ENCODE peak calls at places on chromosomes 12 and 14, in nine cellular contexts. One of them, this sample, is unnamed. For H3K36me3, the result is how much of the 10 kb centered on the place peaks cover.

GRCh38 chr12:4771960-4772566 is 51.9 kb downstream of the GALNT8 start:
- DNase-seq in SJSA1: no peak
- DNase-seq in psoas muscle: no peak
- DNase-seq in uterus: no peak
- DNase-seq in suprapubic skin: no peak
- DNase-seq in GM12878: no peak
- DNase-seq in CD8-positive, alpha-beta memory T cell: no peak
- DNase-seq in ovary: no peak
- DNase-seq in keratinocyte: no peak
- DNase-seq in this sample: no peak

GRCh38 chr12:49904601-49905000 is 901 bp upstream of the FAIM2 start:
- DNase-seq in SJSA1: no peak
- DNase-seq in psoas muscle: no peak
- DNase-seq in uterus: no peak
- DNase-seq in suprapubic skin: no peak
- DNase-seq in GM12878: no peak
- DNase-seq in CD8-positive, alpha-beta memory T cell: no peak
- DNase-seq in ovary: no peak
- DNase-seq in keratinocyte: no peak
- DNase-seq in this sample: no peak

GRCh38 chr12:44154128-44154527 is 318.2 kb downstream of the TMEM117 start:
- DNase-seq in SJSA1: no peak
- DNase-seq in psoas muscle: no peak
- DNase-seq in uterus: no peak
- DNase-seq in suprapubic skin: no peak
- DNase-seq in GM12878: no peak
- DNase-seq in CD8-positive, alpha-beta memory T cell: no peak
- DNase-seq in ovary: no peak
- DNase-seq in keratinocyte: no peak
- DNase-seq in this sample: no peak

GRCh38 chr12:131833896-131834641 is 5.9 kb downstream of the MMP17 start:
- DNase-seq in SJSA1: peak
- DNase-seq in psoas muscle: no peak
- DNase-seq in uterus: no peak
- DNase-seq in suprapubic skin: peak
- DNase-seq in GM12878: no peak
- DNase-seq in CD8-positive, alpha-beta memory T cell: no peak
- DNase-seq in ovary: no peak
- DNase-seq in keratinocyte: no peak
- DNase-seq in this sample: no peak

GRCh38 chr12:102833687-102834435 is 83.2 kb downstream of the PAH start:
- DNase-seq in SJSA1: no peak
- DNase-seq in psoas muscle: no peak
- DNase-seq in uterus: no peak
- DNase-seq in suprapubic skin: no peak
- DNase-seq in GM12878: no peak
- DNase-seq in CD8-positive, alpha-beta memory T cell: no peak
- DNase-seq in ovary: peak
- DNase-seq in keratinocyte: no peak
- DNase-seq in this sample: no peak

GRCh38 chr12:31736472-31736871 is 7.7 kb upstream of the AMN1 start:
- DNase-seq in SJSA1: peak
- DNase-seq in psoas muscle: no peak
- DNase-seq in uterus: peak
- DNase-seq in suprapubic skin: no peak
- DNase-seq in GM12878: no peak
- DNase-seq in CD8-positive, alpha-beta memory T cell: peak
- DNase-seq in ovary: no peak
- DNase-seq in keratinocyte: no peak
- DNase-seq in this sample: no peak

GRCh38 chr12:12467222-12467621 is 95.4 kb downstream of the DUSP16 start:
- DNase-seq in SJSA1: no peak
- DNase-seq in psoas muscle: no peak
- DNase-seq in uterus: no peak
- DNase-seq in suprapubic skin: no peak
- DNase-seq in GM12878: no peak
- DNase-seq in CD8-positive, alpha-beta memory T cell: peak
- DNase-seq in ovary: no peak
- DNase-seq in keratinocyte: no peak
- DNase-seq in this sample: no peak

GRCh38 chr12:18898469-18898868 is 160.6 kb downstream of the CAPZA3 start:
- DNase-seq in SJSA1: no peak
- DNase-seq in psoas muscle: no peak
- DNase-seq in uterus: no peak
- DNase-seq in suprapubic skin: no peak
- DNase-seq in GM12878: no peak
- DNase-seq in CD8-positive, alpha-beta memory T cell: no peak
- DNase-seq in ovary: no peak
- DNase-seq in keratinocyte: no peak
- DNase-seq in this sample: no peak

GRCh38 chr12:47709277-47710048 is 3.6 kb upstream of the RPAP3 start:
- DNase-seq in SJSA1: no peak
- DNase-seq in psoas muscle: no peak
- DNase-seq in uterus: no peak
- DNase-seq in suprapubic skin: no peak
- DNase-seq in GM12878: no peak
- DNase-seq in CD8-positive, alpha-beta memory T cell: no peak
- DNase-seq in ovary: no peak
- DNase-seq in keratinocyte: no peak
- DNase-seq in this sample: no peak

GRCh38 chr12:96766232-96766631 is 140.8 kb upstream of the NEDD1 start:
- DNase-seq in SJSA1: no peak
- DNase-seq in psoas muscle: no peak
- DNase-seq in uterus: no peak
- DNase-seq in suprapubic skin: no peak
- DNase-seq in GM12878: no peak
- DNase-seq in CD8-positive, alpha-beta memory T cell: no peak
- DNase-seq in ovary: no peak
- DNase-seq in keratinocyte: no peak
- DNase-seq in this sample: no peak

GRCh38 chr12:53217049-53217929 is 10.2 kb upstream of the ITGB7 start:
- DNase-seq in SJSA1: no peak
- DNase-seq in psoas muscle: peak
- DNase-seq in uterus: no peak
- DNase-seq in suprapubic skin: no peak
- DNase-seq in GM12878: no peak
- DNase-seq in CD8-positive, alpha-beta memory T cell: peak
- DNase-seq in ovary: no peak
- DNase-seq in keratinocyte: no peak
- DNase-seq in this sample: no peak

GRCh38 chr14:100376751-100377171 is 53.6 kb downstream of the SLC25A47 start:
- DNase-seq in SJSA1: peak
- DNase-seq in psoas muscle: no peak
- DNase-seq in uterus: no peak
- DNase-seq in suprapubic skin: no peak
- DNase-seq in GM12878: no peak
- DNase-seq in CD8-positive, alpha-beta memory T cell: no peak
- DNase-seq in ovary: no peak
- DNase-seq in keratinocyte: no peak
- DNase-seq in this sample: no peak

GRCh38 chr12:34396861-34397590 is 374.7 kb downstream of the ALG10 start:
- DNase-seq in SJSA1: peak
- DNase-seq in psoas muscle: peak
- DNase-seq in uterus: peak
- DNase-seq in suprapubic skin: peak
- DNase-seq in GM12878: no peak
- DNase-seq in CD8-positive, alpha-beta memory T cell: no peak
- DNase-seq in ovary: no peak
- DNase-seq in keratinocyte: no peak
- DNase-seq in this sample: no peak

GRCh38 chr12:67541625-67541991 is 106.9 kb upstream of the DYRK2 start:
- DNase-seq in SJSA1: no peak
- DNase-seq in psoas muscle: no peak
- DNase-seq in uterus: no peak
- DNase-seq in suprapubic skin: no peak
- DNase-seq in GM12878: no peak
- DNase-seq in CD8-positive, alpha-beta memory T cell: no peak
- DNase-seq in ovary: no peak
- DNase-seq in keratinocyte: no peak
- DNase-seq in this sample: no peak

GRCh38 chr12:11719678-11720099 is 70.2 kb downstream of the ETV6 start:
- DNase-seq in SJSA1: peak
- DNase-seq in psoas muscle: peak
- DNase-seq in uterus: no peak
- DNase-seq in suprapubic skin: no peak
- DNase-seq in GM12878: no peak
- DNase-seq in CD8-positive, alpha-beta memory T cell: no peak
- DNase-seq in ovary: no peak
- DNase-seq in keratinocyte: peak
- DNase-seq in this sample: peak

GRCh38 chr12:52151859-52152783 is 39.7 kb downstream of the KRT80 start:
- DNase-seq in SJSA1: peak
- DNase-seq in psoas muscle: peak
- DNase-seq in uterus: peak
- DNase-seq in suprapubic skin: peak
- DNase-seq in GM12878: no peak
- DNase-seq in CD8-positive, alpha-beta memory T cell: peak
- DNase-seq in ovary: peak
- DNase-seq in keratinocyte: peak
- DNase-seq in this sample: no peak

GRCh38 chr12:62435337-62436163 is 31.1 kb upstream of the MON2 start:
- DNase-seq in SJSA1: peak
- DNase-seq in psoas muscle: peak
- DNase-seq in uterus: peak
- DNase-seq in suprapubic skin: peak
- DNase-seq in GM12878: no peak
- DNase-seq in CD8-positive, alpha-beta memory T cell: peak
- DNase-seq in ovary: peak
- DNase-seq in keratinocyte: no peak
- DNase-seq in this sample: peak

GRCh38 chr12:78880078-78880477 is 15.5 kb downstream of the SYT1 start:
- DNase-seq in SJSA1: peak
- DNase-seq in psoas muscle: no peak
- DNase-seq in uterus: no peak
- DNase-seq in suprapubic skin: no peak
- DNase-seq in GM12878: no peak
- DNase-seq in CD8-positive, alpha-beta memory T cell: no peak
- DNase-seq in ovary: no peak
- DNase-seq in keratinocyte: no peak
- DNase-seq in this sample: no peak

GRCh38 chr12:99766408-99766807 is 118.9 kb downstream of the GARIN6 start:
- DNase-seq in SJSA1: no peak
- DNase-seq in psoas muscle: no peak
- DNase-seq in uterus: no peak
- DNase-seq in suprapubic skin: no peak
- DNase-seq in GM12878: no peak
- DNase-seq in CD8-positive, alpha-beta memory T cell: no peak
- DNase-seq in ovary: no peak
- DNase-seq in keratinocyte: no peak
- DNase-seq in this sample: no peak

GRCh38 chr12:99769581-99769980 is 122.0 kb downstream of the GARIN6 start:
- DNase-seq in SJSA1: no peak
- DNase-seq in psoas muscle: no peak
- DNase-seq in uterus: no peak
- DNase-seq in suprapubic skin: no peak
- DNase-seq in GM12878: no peak
- DNase-seq in CD8-positive, alpha-beta memory T cell: no peak
- DNase-seq in ovary: no peak
- DNase-seq in keratinocyte: no peak
- DNase-seq in this sample: no peak

GRCh38 chr12:99765469-99766114 is 118.0 kb downstream of the GARIN6 start:
- DNase-seq in SJSA1: no peak
- DNase-seq in psoas muscle: no peak
- DNase-seq in uterus: no peak
- DNase-seq in suprapubic skin: no peak
- DNase-seq in GM12878: no peak
- DNase-seq in CD8-positive, alpha-beta memory T cell: no peak
- DNase-seq in ovary: no peak
- DNase-seq in keratinocyte: no peak
- DNase-seq in this sample: no peak

GRCh38 chr12:99768758-99769157 is 121.2 kb downstream of the GARIN6 start:
- DNase-seq in SJSA1: no peak
- DNase-seq in psoas muscle: no peak
- DNase-seq in uterus: no peak
- DNase-seq in suprapubic skin: no peak
- DNase-seq in GM12878: no peak
- DNase-seq in CD8-positive, alpha-beta memory T cell: no peak
- DNase-seq in ovary: no peak
- DNase-seq in keratinocyte: no peak
- DNase-seq in this sample: no peak

GRCh38 chr12:99767809-99768208 is 120.3 kb downstream of the GARIN6 start:
- DNase-seq in SJSA1: no peak
- DNase-seq in psoas muscle: no peak
- DNase-seq in uterus: no peak
- DNase-seq in suprapubic skin: no peak
- DNase-seq in GM12878: no peak
- DNase-seq in CD8-positive, alpha-beta memory T cell: no peak
- DNase-seq in ovary: no peak
- DNase-seq in keratinocyte: no peak
- DNase-seq in this sample: no peak
- H3K27ac ChIP-seq in SJSA1: no peak
- H3K27ac ChIP-seq in psoas muscle: no peak
- H3K27ac ChIP-seq in uterus: no peak
- H3K27ac ChIP-seq in suprapubic skin: no peak
- H3K27ac ChIP-seq in GM12878: no peak
- H3K27ac ChIP-seq in CD8-positive, alpha-beta memory T cell: no peak
- H3K27ac ChIP-seq in ovary: no peak
- H3K27ac ChIP-seq in keratinocyte: no peak
- H3K27ac ChIP-seq in this sample: no peak

GRCh38 chr14:74571441-74571841 is 40.6 kb downstream of the LTBP2 start:
- DNase-seq in SJSA1: peak
- DNase-seq in psoas muscle: peak
- DNase-seq in uterus: no peak
- DNase-seq in suprapubic skin: no peak
- DNase-seq in GM12878: no peak
- DNase-seq in CD8-positive, alpha-beta memory T cell: no peak
- DNase-seq in ovary: peak
- DNase-seq in keratinocyte: no peak
- DNase-seq in this sample: no peak
- H3K4me3 ChIP-seq in SJSA1: peak
- H3K4me3 ChIP-seq in psoas muscle: no peak
- H3K4me3 ChIP-seq in uterus: no peak
- H3K4me3 ChIP-seq in suprapubic skin: peak
- H3K4me3 ChIP-seq in GM12878: no peak
- H3K4me3 ChIP-seq in CD8-positive, alpha-beta memory T cell: no peak
- H3K4me3 ChIP-seq in ovary: no peak
- H3K4me3 ChIP-seq in keratinocyte: peak
- H3K4me3 ChIP-seq in this sample: peak

GRCh38 chr14:24206260-24207103 is 986 bp downstream of the TSSK4 start:
- DNase-seq in SJSA1: no peak
- DNase-seq in psoas muscle: no peak
- DNase-seq in uterus: no peak
- DNase-seq in suprapubic skin: no peak
- DNase-seq in GM12878: no peak
- DNase-seq in CD8-positive, alpha-beta memory T cell: no peak
- DNase-seq in ovary: peak
- DNase-seq in keratinocyte: no peak
- DNase-seq in this sample: no peak
- H3K36me3 ChIP-seq in SJSA1: under half
- H3K36me3 ChIP-seq in psoas muscle: under half
- H3K36me3 ChIP-seq in uterus: under half
- H3K36me3 ChIP-seq in suprapubic skin: half or more
- H3K36me3 ChIP-seq in GM12878: under half
- H3K36me3 ChIP-seq in CD8-positive, alpha-beta memory T cell: under half
- H3K36me3 ChIP-seq in ovary: under half
- H3K36me3 ChIP-seq in keratinocyte: under half
- H3K36me3 ChIP-seq in this sample: under half

DNA sequence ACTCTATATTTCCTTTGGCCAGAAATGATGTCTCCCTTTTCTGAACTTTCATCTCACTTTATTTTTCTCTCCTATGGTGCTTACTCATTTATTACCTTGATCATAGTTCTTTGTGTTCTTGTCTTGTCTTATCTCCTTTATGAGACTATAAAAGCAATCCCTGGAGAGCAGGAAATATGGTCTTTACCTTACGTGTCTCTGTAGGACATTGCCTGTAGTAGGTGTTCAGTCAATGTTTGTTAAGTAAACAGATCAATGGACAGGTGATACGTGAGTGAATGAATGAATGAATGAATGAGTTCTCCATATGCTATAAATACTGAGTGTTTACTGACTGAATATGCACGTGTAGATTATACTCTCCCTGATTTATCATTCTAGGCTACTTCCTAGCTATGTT is 193.7 kb upstream of the HMGA2 start:
- DNase-seq in SJSA1: no peak
- DNase-seq in psoas muscle: no peak
- DNase-seq in uterus: no peak
- DNase-seq in suprapubic skin: no peak
- DNase-seq in GM12878: no peak
- DNase-seq in CD8-positive, alpha-beta memory T cell: no peak
- DNase-seq in ovary: no peak
- DNase-seq in keratinocyte: no peak
- DNase-seq in this sample: no peak
- H3K27ac ChIP-seq in SJSA1: peak
- H3K27ac ChIP-seq in psoas muscle: no peak
- H3K27ac ChIP-seq in uterus: no peak
- H3K27ac ChIP-seq in suprapubic skin: peak
- H3K27ac ChIP-seq in GM12878: no peak
- H3K27ac ChIP-seq in CD8-positive, alpha-beta memory T cell: no peak
- H3K27ac ChIP-seq in ovary: no peak
- H3K27ac ChIP-seq in keratinocyte: peak
- H3K27ac ChIP-seq in this sample: no peak